ENCODE peak calls at places on chromosomes 16 and 17, in four cellular contexts. I is putamen, P is NCI-H748 treated with DMSO at 0.1 percent for 48 hours, D is psoas muscle. L is an unnamed sample.

GRCh38 chr17:27651411-27652345 is 20.7 kb downstream of the LGALS9 start:
- DNase-seq in I (no peak), P (no peak), D (peak; percentile 69), L (peak; percentile 85)

GRCh38 chr17:27384721-27385120 is 71.5 kb upstream of the KSR1 start:
- DNase-seq in I (no peak), P (no peak), D (no peak), L (no peak)

GRCh38 chr16:31428277-31428597 is at the start of gene COX6A2:
- DNase-seq in I (no peak), P (no peak), D (peak; percentile 52), L (no peak)

GRCh38 chr17:19955099-19955498 is 22.5 kb downstream of the AKAP10 start:
- DNase-seq in I (no peak), P (no peak), D (no peak), L (no peak)

GRCh38 chr17:64491034-64491860 is 5.6 kb downstream of the POLG2 start:
- DNase-seq in I (no peak), P (no peak), D (no peak), L (no peak)

GRCh38 chr17:80829166-80829813 is 162.4 kb upstream of the CHMP6 start:
- DNase-seq in I (no peak), P (no peak), D (no peak), L (no peak)

GRCh38 chr16:9338510-9338909 is 247.1 kb downstream of the HAPSTR1 start:
- DNase-seq in I (no peak), P (no peak), D (no peak), L (no peak)

GRCh38 chr17:37729905-37730304 is 15.0 kb downstream of the HNF1B start:
- DNase-seq in I (no peak), P (no peak), D (no peak), L (no peak)

GRCh38 chr16:3610698-3611144 is 685 bp downstream of the SLX4 start:
- DNase-seq in I (no peak), P (no peak), D (no peak), L (no peak)

GRCh38 chr16:3640632-3641501 is 13.6 kb upstream of the DNASE1 start:
- DNase-seq in I (no peak), P (no peak), D (no peak), L (peak; percentile 67)

GRCh38 chr17:3836551-3836950 is 9.5 kb downstream of the NCBP3 start:
- DNase-seq in I (no peak), P (no peak), D (no peak), L (no peak)

GRCh38 chr17:14318906-14319205 is 18.0 kb downstream of the HS3ST3B1 start:
- DNase-seq in I (no peak), P (no peak), D (no peak), L (no peak)

GRCh38 chr17:28320215-28321061 is 1.4 kb downstream of the TMEM97 start:
- DNase-seq in I (no peak), P (no peak), D (no peak), L (no peak)

GRCh38 chr16:67395105-67395457 is 1.8 kb upstream of the TPPP3 start:
- DNase-seq in I (no peak), P (no peak), D (no peak), L (no peak)

GRCh38 chr16:47574091-47575054 is 113.2 kb downstream of the PHKB start:
- DNase-seq in I (no peak), P (no peak), D (no peak), L (no peak)

GRCh38 chr17:49132699-49133364 is at the start of gene B4GALNT2:
- DNase-seq in I (no peak), P (peak; percentile 7), D (no peak), L (no peak)

GRCh38 chr17:1779571-1780074 is 17.8 kb downstream of the SERPINF1 start:
- DNase-seq in I (no peak), P (no peak), D (peak; percentile 82), L (peak; percentile 84)

GRCh38 chr17:77796201-77796860 is 162.2 kb upstream of the TNRC6C start:
- DNase-seq in I (no peak), P (no peak), D (peak; percentile 40), L (peak; percentile 87)

GRCh38 chr17:61412860-61413653 is 13.4 kb downstream of the TBX2 start:
- DNase-seq in I (no peak), P (no peak), D (no peak), L (peak; percentile 51)

GRCh38 chr17:82870541-82870940 is 30.7 kb upstream of the ZNF750 start:
- DNase-seq in I (no peak), P (no peak), D (no peak), L (no peak)

L was measured in aorta.